ENCODE peak calls at places on chromosomes 12 and 14, in ten cellular contexts. L is esophagus squamous epithelium, C is sigmoid colon, U is tibial nerve, V is suprapubic skin, A is HCT116, O is gastrocnemius medialis, X is uterus, R is prostate gland, E is K562. Q is an unnamed sample.

GRCh38 chr12:22856120-22856699 is 231.2 kb downstream of the ETNK1 start:
- DNase-seq in U (no peak), V (no peak), A (peak; percentile 7), R (no peak), C (no peak), O (no peak), E (peak; percentile 30), X (no peak), L (no peak), Q (no peak)

GRCh38 chr12:129486931-129487330 is 416.9 kb downstream of the TMEM132D start:
- DNase-seq in A (no peak), U (no peak), L (no peak), C (no peak), O (no peak), V (no peak), E (peak; percentile 2), X (no peak), R (peak; percentile 21), Q (no peak)

GRCh38 chr14:71322660-71323250 is 415.5 kb downstream of the PCNX1 start:
- DNase-seq in O (no peak), L (no peak), X (no peak), V (no peak), R (no peak), U (peak; percentile 29), E (peak; percentile 30), C (no peak), A (no peak), Q (peak; percentile 24)

GRCh38 chr12:113424915-113425823 is 3.0 kb downstream of the SDSL start:
- DNase-seq in C (no peak), U (peak; percentile 56), A (no peak), V (no peak), X (no peak), O (peak; percentile 41), R (no peak), L (no peak), E (peak; percentile 77), Q (peak; percentile 49)

GRCh38 chr14:50926851-50927386 is 17.4 kb downstream of the PYGL start:
- DNase-seq in X (no peak), A (no peak), L (no peak), U (peak; percentile 15), V (no peak), O (no peak), C (no peak), R (no peak), E (peak; percentile 76), Q (no peak)

GRCh38 chr12:93226356-93226755 is 151.4 kb upstream of the NUDT4 start:
- DNase-seq in C (no peak), A (no peak), E (no peak), O (no peak), V (no peak), R (no peak), X (no peak), U (no peak), L (no peak), Q (no peak)

GRCh38 chr14:106652494-106652893 is 1126.1 kb downstream of the TMEM121 start:
- DNase-seq in E (no peak), R (no peak), V (no peak), X (no peak), U (no peak), C (no peak), L (no peak), O (no peak), A (no peak), Q (no peak)

GRCh38 chr12:87086118-87086891 is 830.1 kb upstream of the MGAT4C start:
- DNase-seq in X (no peak), U (no peak), L (no peak), R (no peak), A (no peak), C (no peak), V (no peak), O (no peak), E (no peak), Q (no peak)

GRCh38 chr14:59275668-59276067 is 87.2 kb downstream of the DAAM1 start:
- DNase-seq in A (peak; percentile 75), U (no peak), X (no peak), L (no peak), O (no peak), R (no peak), V (no peak), C (no peak), E (peak; percentile 19), Q (no peak)

GRCh38 chr14:59280961-59281360 is 92.5 kb downstream of the DAAM1 start:
- DNase-seq in A (no peak), U (no peak), L (no peak), V (no peak), E (no peak), O (no peak), R (no peak), X (no peak), C (no peak), Q (no peak)

GRCh38 chr14:59276235-59276634 is 87.8 kb downstream of the DAAM1 start:
- DNase-seq in O (no peak), X (no peak), V (no peak), L (no peak), C (no peak), A (no peak), U (no peak), R (no peak), E (no peak), Q (no peak)

GRCh38 chr14:59277659-59278058 is 89.2 kb downstream of the DAAM1 start:
- DNase-seq in C (no peak), U (no peak), O (no peak), A (no peak), E (no peak), V (no peak), X (no peak), L (no peak), R (no peak), Q (no peak)

GRCh38 chr14:59278111-59278510 is 89.6 kb downstream of the DAAM1 start:
- DNase-seq in V (no peak), C (no peak), E (peak; percentile 30), R (no peak), X (no peak), A (peak; percentile 85), L (no peak), O (no peak), U (no peak), Q (no peak)
- H3K27ac ChIP-seq in V (no peak overlapping the region), C (peak overlapping the region; percentile 75), E (no peak overlapping the region), R (no peak overlapping the region), X (peak overlapping the region; percentile 48), A (peak overlapping the region; percentile 39), L (no peak overlapping the region), O (no peak overlapping the region), U (peak overlapping the region; percentile 21), Q (no peak overlapping the region)

GRCh38 chr12:48958049-48958388 is 732 bp upstream of the ARF3 start:
- DNase-seq in L (no peak), E (no peak), C (no peak), R (no peak), X (no peak), A (no peak), U (no peak), O (no peak), V (no peak), Q (no peak)

GRCh38 chr12:48954061-48954460 is 3.2 kb downstream of the ARF3 start:
- DNase-seq in V (no peak), E (no peak), A (no peak), C (no peak), X (no peak), O (no peak), R (no peak), U (no peak), L (no peak), Q (no peak)

GRCh38 chr12:48954781-48955501 is 2.3 kb downstream of the ARF3 start:
- DNase-seq in R (no peak), L (no peak), U (no peak), A (no peak), O (no peak), X (no peak), C (no peak), V (no peak), E (no peak), Q (no peak)

GRCh38 chr12:48956279-48957140 is 777 bp downstream of the ARF3 start:
- DNase-seq in E (peak; percentile 94), X (peak; percentile 83), A (peak; percentile 93), C (peak; percentile 94), R (peak; percentile 86), L (no peak), V (peak; percentile 92), U (peak; percentile 81), O (peak; percentile 68), Q (peak; percentile 60)

GRCh38 chr12:48957141-48958048 is at the start of gene ARF3:
- DNase-seq in R (peak; percentile 94), U (peak; percentile 87), V (peak; percentile 96), O (peak; percentile 82), E (peak; percentile 97), X (peak; percentile 92), C (peak; percentile 97), A (peak; percentile 73), L (peak; percentile 58), Q (peak; percentile 96)
- TF ChIP-seq POLR2A in R (peak; percentile 78), U (no peak), V (no peak), O (peak; percentile 43), E (peak; percentile 85), X (no peak), C (peak; percentile 66), A (peak; percentile 67), L (peak; percentile 64), Q (peak; percentile 90)

DNA sequence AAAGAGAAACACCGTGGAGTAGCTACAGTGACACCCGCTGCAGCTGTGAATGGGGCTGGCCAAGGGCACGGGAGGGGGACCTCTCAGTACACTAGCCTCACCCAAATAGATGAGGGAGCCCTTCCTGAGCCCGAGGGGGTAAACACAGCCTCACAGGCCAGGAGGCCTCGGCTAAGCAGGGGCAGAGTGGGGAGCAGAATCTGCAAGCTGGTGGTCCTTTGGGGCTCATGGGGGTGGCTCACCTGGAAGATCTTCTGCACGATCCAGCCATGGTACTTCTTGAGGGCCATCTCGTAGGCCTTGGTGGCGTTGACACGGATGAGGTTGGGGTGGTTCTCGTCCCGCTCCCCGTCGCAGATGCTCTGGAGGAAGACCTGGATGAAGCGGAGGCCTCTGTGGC is 22.2 kb upstream of the TRPV4 start:
- DNase-seq in L (no peak), X (no peak), C (no peak), O (no peak), A (no peak), V (no peak), U (no peak), R (no peak), E (no peak), Q (no peak)
- H3K27ac ChIP-seq in L (no peak overlapping the region), X (no peak overlapping the region), C (no peak overlapping the region), O (no peak overlapping the region), A (no peak overlapping the region), V (no peak overlapping the region), U (no peak overlapping the region), R (no peak overlapping the region), E (no peak overlapping the region), Q (no peak overlapping the region)

GRCh38 chr12:49846033-49846432 is 3.1 kb upstream of the BCDIN3D start:
- DNase-seq in A (no peak), E (no peak), L (no peak), V (no peak), R (no peak), X (no peak), C (no peak), O (no peak), U (no peak), Q (no peak)

GRCh38 chr12:49838973-49839633 is 3.8 kb downstream of the BCDIN3D start:
- DNase-seq in V (no peak), U (no peak), A (peak; percentile 22), C (no peak), E (peak; percentile 60), O (no peak), X (no peak), R (no peak), L (no peak), Q (no peak)

GRCh38 chr12:49843871-49844437 is 1.0 kb upstream of the BCDIN3D start:
- DNase-seq in A (no peak), X (no peak), R (no peak), V (no peak), O (no peak), L (no peak), C (no peak), U (no peak), E (no peak), Q (no peak)

GRCh38 chr12:49843411-49843810 is 505 bp upstream of the BCDIN3D start:
- DNase-seq in C (no peak), A (no peak), R (no peak), E (no peak), X (no peak), O (no peak), V (no peak), U (no peak), L (no peak), Q (no peak)

DNA sequence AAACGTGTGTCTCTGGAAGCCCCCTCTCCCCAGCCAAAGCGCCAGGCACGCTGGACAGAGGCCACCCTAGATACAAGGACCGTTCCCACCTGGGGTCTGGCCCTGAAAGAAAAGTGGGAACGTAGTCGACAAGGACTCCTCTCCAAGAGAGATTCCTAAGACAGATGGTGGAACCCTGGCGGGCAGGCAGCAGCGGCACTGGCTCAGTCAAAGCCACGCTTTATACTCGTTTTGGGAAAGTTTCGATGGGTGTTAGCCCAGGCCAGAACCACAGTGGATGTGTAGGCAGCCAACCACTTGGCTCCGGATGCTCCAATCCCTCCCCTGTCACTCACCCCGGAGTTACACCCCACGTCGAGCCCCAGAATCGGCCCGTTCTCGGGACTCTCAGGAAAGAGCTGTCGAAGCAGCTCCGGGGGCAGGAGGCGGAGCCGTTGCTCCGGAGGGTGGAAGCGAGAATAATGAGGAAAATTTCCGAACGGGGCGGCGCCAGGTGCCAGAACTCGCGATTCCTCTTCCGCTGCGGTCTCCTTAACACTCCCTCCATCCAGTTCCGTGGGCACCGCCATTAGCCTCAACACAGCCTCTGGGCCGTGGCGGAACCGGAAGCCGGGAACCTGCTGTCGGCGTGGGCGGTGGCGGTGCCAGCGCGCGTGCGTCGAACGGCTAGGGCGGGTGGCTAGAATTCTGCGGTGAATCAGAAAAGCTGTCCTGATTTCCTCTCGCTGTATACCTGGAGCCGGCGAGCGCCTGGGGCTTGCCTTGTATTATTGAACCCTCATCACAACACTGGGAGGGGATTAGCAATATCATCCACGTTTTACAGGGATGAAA is at the start of gene BCDIN3D:
- DNase-seq in A (peak; percentile 83), R (peak; percentile 90), E (peak; percentile 94), V (peak; percentile 95), C (peak; percentile 95), L (peak; percentile 66), U (peak; percentile 87), X (peak; percentile 89), O (peak; percentile 84), Q (peak; percentile 94)
- TF ChIP-seq POLR2A in A (no peak), R (peak; percentile 78), E (peak; percentile 94), V (peak; percentile 53), C (peak; percentile 69), L (peak; percentile 70), U (peak; percentile 34), X (peak; percentile 52), O (peak; percentile 75), Q (peak; percentile 74)

Q was measured in body of pancreas.